ENCODE peak calls at places on chromosome 12, in seven cellular contexts. S is H9, K is PC-3, U is K562, N is astrocyte, B is kidney, G is mesenchymal stem cell. H is an unnamed sample.
A peak's percentile ranks its signal among the peaks of the same experiment; 100 is the strongest.

GRCh38 chr12:13940466-13940865 is 40.9 kb downstream of the GRIN2B start:
- DNase-seq in S (no peak), K (no peak), U (no peak), N (no peak), B (no peak), G (no peak), H (no peak)

GRCh38 chr12:49059063-49059384 is 1.6 kb downstream of the KMT2D start:
- DNase-seq in S (no peak), K (no peak), U (no peak), N (no peak), B (no peak), G (no peak), H (no peak)

GRCh38 chr12:117360551-117361311 is 695 bp downstream of the NOS1 start:
- DNase-seq in S (peak; percentile 58), K (no peak), U (no peak), N (no peak), B (no peak), G (no peak), H (no peak)

GRCh38 chr12:80632835-80633234 is 74.6 kb upstream of the MYF6 start:
- DNase-seq in S (peak; percentile 87), K (peak; percentile 35), U (no peak), N (no peak), B (no peak), G (no peak), H (no peak)

GRCh38 chr12:16545836-16546235 is 60.1 kb downstream of the LMO3 start:
- DNase-seq in S (no peak), K (no peak), U (no peak), N (no peak), B (no peak), G (no peak), H (no peak)

GRCh38 chr12:12716151-12716844 is 870 bp upstream of the CDKN1B start:
- DNase-seq in S (no peak), K (peak; percentile 7), U (no peak), N (peak; percentile 18), B (no peak), G (peak; percentile 53), H (no peak)

GRCh38 chr12:13436696-13437391 is 240.3 kb downstream of the EMP1 start:
- DNase-seq in S (no peak), K (no peak), U (peak; percentile 73), N (peak; percentile 5), B (no peak), G (peak; percentile 6), H (no peak)

GRCh38 chr12:67772276-67773169 is 124.0 kb downstream of the DYRK2 start:
- DNase-seq in S (peak; percentile 94), K (no peak), U (no peak), N (peak; percentile 75), B (no peak), G (peak; percentile 87), H (no peak)

DNA sequence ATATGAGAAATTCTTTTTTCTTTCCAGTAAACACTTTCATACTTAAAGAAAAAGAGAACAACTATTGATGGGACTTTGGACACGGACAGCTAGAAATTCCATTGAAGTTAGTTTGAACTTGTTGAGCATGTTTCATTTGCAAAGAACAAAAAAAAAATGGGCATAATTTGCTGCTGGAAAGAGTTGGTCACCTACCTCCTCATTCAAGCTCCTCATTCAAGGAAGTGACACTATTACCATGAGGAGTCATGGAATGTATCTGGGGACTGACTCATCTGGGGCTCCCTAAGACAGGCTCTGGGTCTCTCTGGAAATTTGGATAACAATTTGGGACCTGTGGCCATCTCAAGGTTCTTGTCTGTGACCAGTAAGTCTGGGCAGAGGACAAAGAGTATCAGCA is 50.4 kb downstream of the KICS2 start:
- DNase-seq in S (no peak), K (peak; percentile 88), U (no peak), N (peak; percentile 80), B (no peak), G (peak; percentile 77), H (no peak)
- H3K4me1 ChIP-seq in S (no peaks in the 10 kb centered on the region), K (peaks cover 28% of the 10 kb centered on the region), U (no peaks in the 10 kb centered on the region), N (peaks cover 22% of the 10 kb centered on the region), B (no peaks in the 10 kb centered on the region), G (no peaks in the 10 kb centered on the region), H (no peaks in the 10 kb centered on the region)

GRCh38 chr12:129903092-129903945 is 506 bp downstream of the TMEM132D start:
- DNase-seq in S (peak; percentile 53), K (no peak), U (no peak), N (peak; percentile 7), B (peak; percentile 54), G (no peak), H (no peak)
- H3K9ac ChIP-seq in S (peak overlapping the region; percentile 61), K (no peak overlapping the region), U (no peak overlapping the region), N (peak overlapping the region; percentile 81), B (no peak overlapping the region), G (no peak overlapping the region), H (no peak overlapping the region)

DNA sequence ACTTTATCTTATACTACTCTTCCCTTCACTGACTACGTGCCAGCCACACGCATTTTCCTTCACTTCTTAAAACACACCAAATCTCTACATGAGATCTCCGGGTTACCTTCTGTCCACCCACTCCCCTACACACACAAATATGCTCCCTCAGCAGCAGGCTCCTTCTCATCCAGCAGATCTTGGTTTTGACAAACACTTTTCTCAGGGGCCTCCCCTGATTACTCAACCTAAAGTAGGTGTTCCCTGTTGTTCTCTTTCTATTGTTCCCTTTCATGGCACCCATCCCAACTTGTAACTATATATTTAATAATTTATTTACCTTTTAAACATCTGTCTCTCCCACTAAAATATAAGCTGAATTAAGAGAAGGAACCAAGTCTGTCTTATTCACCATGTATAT is 2.8 kb downstream of the C2CD5 start:
- DNase-seq in S (no peak), K (no peak), U (peak; percentile 14), N (no peak), B (no peak), G (no peak), H (no peak)
- H3K4me1 ChIP-seq in S (no peaks in the 10 kb centered on the region), K (peaks cover 13% of the 10 kb centered on the region), U (peaks cover 15% of the 10 kb centered on the region), N (peaks cover 5% of the 10 kb centered on the region), B (peaks cover 23% of the 10 kb centered on the region), G (peaks cover 5% of the 10 kb centered on the region), H (no peaks in the 10 kb centered on the region)

DNA sequence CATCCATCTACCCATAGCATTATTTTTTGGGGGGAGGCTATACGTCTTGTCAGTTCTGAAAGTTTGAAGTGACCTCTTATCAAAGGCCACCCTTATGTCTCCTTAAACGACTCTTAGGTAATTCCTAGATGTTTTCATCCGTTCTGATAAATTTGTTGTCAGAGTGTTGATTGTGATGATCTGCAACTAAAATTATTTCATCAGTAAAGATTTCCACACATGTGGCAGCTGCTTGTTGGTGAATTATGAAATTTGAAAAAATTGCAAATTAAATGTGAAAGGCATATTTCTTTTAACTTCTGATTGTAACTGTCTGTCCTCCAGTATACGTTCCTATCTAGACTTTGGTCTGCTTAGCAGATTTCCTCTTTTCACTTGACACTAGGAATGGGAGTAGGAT is 1.4 kb downstream of the ADIPOR2 start:
- DNase-seq in S (no peak), K (no peak), U (no peak), N (no peak), B (no peak), G (no peak), H (no peak)
- H3K9ac ChIP-seq in S (peak overlapping the region; percentile 61), K (peak overlapping the region; percentile 94), U (peak overlapping the region; percentile 94), N (peak overlapping the region; percentile 91), B (peak overlapping the region; percentile 93), G (peak overlapping the region; percentile 97), H (no peak overlapping the region)

GRCh38 chr12:58532855-58533608 is 387.3 kb downstream of the LRIG3 start:
- DNase-seq in S (no peak), K (peak; percentile 68), U (no peak), N (no peak), B (no peak), G (no peak), H (no peak)
- H3K4me1 ChIP-seq in S (no peaks in the 10 kb centered on the region), K (peaks cover 72% of the 10 kb centered on the region), U (no peaks in the 10 kb centered on the region), N (peaks cover 36% of the 10 kb centered on the region), B (no peaks in the 10 kb centered on the region), G (peaks cover 2% of the 10 kb centered on the region), H (no peaks in the 10 kb centered on the region)

GRCh38 chr12:54420766-54421144 is 1.7 kb upstream of the ITGA5 start:
- DNase-seq in S (no peak), K (no peak), U (no peak), N (no peak), B (no peak), G (peak; percentile 36), H (no peak)

GRCh38 chr12:54416908-54417603 is 2.0 kb downstream of the ITGA5 start:
- DNase-seq in S (no peak), K (no peak), U (peak; percentile 78), N (no peak), B (no peak), G (no peak), H (no peak)

GRCh38 chr12:54417712-54418440 is 1.2 kb downstream of the ITGA5 start:
- DNase-seq in S (no peak), K (no peak), U (peak; percentile 38), N (no peak), B (peak; percentile 78), G (peak; percentile 40), H (no peak)

GRCh38 chr12:54419088-54419887 is at the start of gene ITGA5:
- DNase-seq in S (peak; percentile 70), K (peak; percentile 77), U (peak; percentile 79), N (peak; percentile 51), B (peak; percentile 92), G (peak; percentile 89), H (peak; percentile 63)

GRCh38 chr12:54418441-54419087 is 502 bp downstream of the ITGA5 start:
- DNase-seq in S (no peak), K (no peak), U (no peak), N (no peak), B (peak; percentile 71), G (no peak), H (no peak)
- H3K9ac ChIP-seq in S (peak overlapping the region; percentile 9), K (peak overlapping the region; percentile 89), U (peak overlapping the region; percentile 91), N (peak overlapping the region; percentile 79), B (peak overlapping the region; percentile 71), G (peak overlapping the region; percentile 97), H (peak overlapping the region; percentile 66)

GRCh38 chr12:26938660-26939185 is 453 bp downstream of the FGFR1OP2 start:
- DNase-seq in S (no peak), K (peak; percentile 37), U (no peak), N (no peak), B (no peak), G (no peak), H (peak; percentile 45)

GRCh38 chr12:26937863-26938659 is at the start of the genes FGFR1OP2 and INTS13:
- DNase-seq in S (peak; percentile 99), K (peak; percentile 100), U (peak; percentile 98), N (peak; percentile 92), B (peak; percentile 99), G (peak; percentile 99), H (peak; percentile 99)

GRCh38 chr12:26940820-26941219 is 2.5 kb downstream of the FGFR1OP2 start:
- DNase-seq in S (no peak), K (no peak), U (peak; percentile 38), N (peak; percentile 32), B (no peak), G (peak; percentile 11), H (no peak)

GRCh38 chr12:26939953-26940352 is 1.7 kb downstream of the FGFR1OP2 start:
- DNase-seq in S (no peak), K (no peak), U (peak; percentile 14), N (no peak), B (no peak), G (no peak), H (no peak)

DNA sequence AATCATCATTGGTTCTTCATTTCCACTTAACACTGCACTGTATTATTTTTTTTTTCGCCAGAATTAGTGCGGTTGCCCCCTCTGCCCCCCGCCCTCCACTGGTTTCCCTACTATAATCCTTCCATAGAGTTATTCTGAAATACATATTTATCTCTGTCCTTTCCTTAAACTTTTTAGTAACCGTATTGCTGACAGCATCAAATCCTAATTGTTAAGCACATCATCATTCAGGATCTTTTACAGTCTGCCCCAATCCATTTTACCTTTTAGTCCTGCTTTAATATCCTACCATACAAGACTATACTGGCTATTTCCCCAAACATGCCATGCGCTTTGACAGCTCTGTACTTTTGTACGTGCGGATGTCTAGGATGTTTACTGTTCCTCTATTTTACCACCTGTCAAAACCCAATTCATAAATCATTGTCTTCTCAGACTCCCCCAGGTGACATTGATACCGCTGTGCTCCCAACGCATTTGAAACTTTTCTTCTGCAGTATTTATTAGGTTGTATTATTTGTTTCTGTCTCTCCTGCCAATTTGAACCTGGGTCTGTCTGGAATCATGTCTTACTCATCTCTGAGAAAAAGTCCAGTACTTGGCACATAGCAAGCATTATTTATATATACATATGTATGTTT is 1.0 kb downstream of the FGFR1OP2 start:
- DNase-seq in S (no peak), K (peak; percentile 21), U (peak; percentile 37), N (no peak), B (no peak), G (peak; percentile 23), H (no peak)
- H3K4me1 ChIP-seq in S (peaks cover 3% of the 10 kb centered on the region), K (peaks cover 42% of the 10 kb centered on the region), U (peaks cover 28% of the 10 kb centered on the region), N (peaks cover 26% of the 10 kb centered on the region), B (peaks cover 13% of the 10 kb centered on the region), G (no peaks in the 10 kb centered on the region), H (no peaks in the 10 kb centered on the region)

H was measured in colonic mucosa.